ENCODE peak calls at places on chromosomes 11 and 22, in six cellular contexts. V, J, B, O, X and D are unnamed samples.

GRCh38 chr22:48945621-48946458 is 881.8 kb downstream of the BRD1 start:
- DNase-seq in X (no peak), J (peak), V (no peak), O (no peak), B (no peak), D (no peak)

GRCh38 chr11:132650969-132651720 is 881.2 kb downstream of the OPCML start:
- DNase-seq in X (no peak), V (no peak), B (no peak), J (no peak), O (no peak), D (no peak)

GRCh38 chr11:14645247-14645912 is 1.8 kb downstream of the PDE3B start:
- DNase-seq in J (peak), B (no peak), V (no peak), X (no peak), O (no peak), D (no peak)

GRCh38 chr22:24878969-24879368 is 67.5 kb downstream of the LHFPL7 start:
- DNase-seq in J (no peak), V (no peak), O (no peak), B (no peak), X (no peak), D (no peak)

GRCh38 chr11:8533332-8533731 is 60.7 kb downstream of the STK33 start:
- DNase-seq in X (no peak), J (no peak), O (peak), V (no peak), B (no peak), D (no peak)

GRCh38 chr11:111438846-111439520 is 59.9 kb upstream of the POU2AF1 start:
- DNase-seq in X (no peak), B (no peak), V (no peak), J (no peak), O (no peak), D (no peak)

GRCh38 chr11:47271961-47272661 is 2.2 kb downstream of the MADD start:
- DNase-seq in V (no peak), O (no peak), B (no peak), J (no peak), X (no peak), D (no peak)

GRCh38 chr22:47388331-47388730 is 625.9 kb downstream of the TBC1D22A start:
- DNase-seq in X (no peak), V (no peak), O (no peak), B (no peak), J (no peak), D (no peak)

GRCh38 chr11:130737866-130738431 is 178.3 kb downstream of the SNX19 start:
- DNase-seq in J (no peak), B (no peak), X (no peak), V (no peak), O (no peak), D (no peak)

GRCh38 chr11:69513196-69513595 is 31.7 kb downstream of the LINC01488 start:
- DNase-seq in X (no peak), V (no peak), O (no peak), J (no peak), B (no peak), D (no peak)

GRCh38 chr11:82902086-82902485 is 550 bp downstream of the DDIAS start:
- DNase-seq in B (peak), O (no peak), V (no peak), J (no peak), X (no peak), D (no peak)

GRCh38 chr11:84543367-84544159 is 1083.6 kb downstream of the DLG2 start:
- DNase-seq in X (peak), B (no peak), O (no peak), J (no peak), V (no peak), D (peak)

GRCh38 chr22:22955866-22956535 is 68.4 kb downstream of the IGLL5 start:
- DNase-seq in V (peak), B (peak), O (no peak), J (peak), X (no peak), D (peak)

GRCh38 chr22:23036684-23037428 is 33.5 kb upstream of the GNAZ start:
- DNase-seq in V (no peak), O (no peak), B (peak), X (no peak), J (peak), D (no peak)

GRCh38 chr11:76164861-76165751 is 41.2 kb downstream of the WNT11 start:
- DNase-seq in B (no peak), X (no peak), O (no peak), V (no peak), J (no peak), D (no peak)

GRCh38 chr11:20154381-20154780 is 5.9 kb downstream of the DBX1 start:
- DNase-seq in X (no peak), B (no peak), V (no peak), J (no peak), O (no peak), D (no peak)

GRCh38 chr22:43919106-43919965 is 4.3 kb upstream of the PNPLA3 start:
- DNase-seq in V (no peak), X (no peak), B (no peak), J (no peak), O (no peak), D (no peak)

GRCh38 chr22:45425101-45425500 is 11.6 kb downstream of the RIBC2 start:
- DNase-seq in X (no peak), J (no peak), B (no peak), O (no peak), V (no peak), D (no peak)

GRCh38 chr11:65266210-65266609 is 4.4 kb downstream of the POLA2 start:
- DNase-seq in B (peak), X (no peak), O (no peak), V (no peak), J (no peak), D (no peak)

GRCh38 chr11:396511-396947 is 2.5 kb downstream of the PKP3 start:
- DNase-seq in V (no peak), X (no peak), B (no peak), J (peak), O (no peak), D (no peak)

GRCh38 chr11:75655619-75656018 is 13.2 kb downstream of the MAP6 start:
- DNase-seq in X (no peak), V (no peak), B (no peak), J (no peak), O (no peak), D (no peak)

GRCh38 chr11:81039916-81040530 is 1599.2 kb upstream of the TENM4 start:
- DNase-seq in B (no peak), J (peak), V (no peak), O (no peak), X (no peak), D (no peak)

GRCh38 chr22:23286296-23286695 is 106.0 kb downstream of the BCR start:
- DNase-seq in J (no peak), X (no peak), V (no peak), O (no peak), B (peak), D (no peak)

GRCh38 chr11:132177106-132177505 is 806.7 kb downstream of the NTM start:
- DNase-seq in X (no peak), J (peak), O (no peak), B (no peak), V (no peak), D (peak)

GRCh38 chr11:2132874-2133480 is 6.2 kb downstream of the IGF2 start:
- DNase-seq in V (no peak), X (no peak), J (no peak), O (no peak), B (no peak), D (no peak)

GRCh38 chr11:66048525-66049313 is at the start of gene GAL3ST3:
- DNase-seq in B (no peak), X (no peak), O (no peak), J (no peak), V (no peak), D (no peak)

GRCh38 chr11:126387856-126388255 is 32.4 kb downstream of the ST3GAL4 start:
- DNase-seq in J (no peak), B (no peak), O (no peak), V (no peak), X (no peak), D (no peak)

GRCh38 chr11:68386331-68386978 is 74.1 kb downstream of the LRP5 start:
- DNase-seq in O (no peak), X (no peak), J (no peak), V (peak), B (no peak), D (no peak)

GRCh38 chr11:47099213-47099917 is 77.3 kb downstream of the ARFGAP2 start:
- DNase-seq in O (no peak), X (no peak), V (no peak), J (peak), B (no peak), D (no peak)

GRCh38 chr11:27362032-27362431 is 983 bp downstream of the CCDC34 start:
- DNase-seq in O (no peak), J (no peak), B (no peak), V (no peak), X (no peak), D (no peak)

GRCh38 chr11:3824714-3825472 is 15.9 kb downstream of the RHOG start:
- DNase-seq in O (no peak), X (peak), J (peak), V (no peak), B (peak), D (peak)

GRCh38 chr11:66652651-66653050 is 14.1 kb downstream of the RBM4 start:
- DNase-seq in X (no peak), J (no peak), V (no peak), B (no peak), O (no peak), D (no peak)

GRCh38 chr22:21455334-21456089 is 11.7 kb upstream of the TMEM191C start:
- DNase-seq in X (no peak), B (no peak), O (no peak), J (no peak), V (no peak), D (no peak)

GRCh38 chr11:33533668-33534067 is 167.0 kb downstream of the C11orf91 start:
- DNase-seq in V (no peak), O (no peak), X (no peak), J (peak), B (no peak), D (no peak)

GRCh38 chr11:33532257-33532656 is 168.4 kb downstream of the C11orf91 start:
- DNase-seq in J (no peak), X (no peak), B (peak), V (no peak), O (no peak), D (no peak)

GRCh38 chr11:33536178-33536577 is 164.4 kb downstream of the C11orf91 start:
- DNase-seq in X (no peak), B (no peak), V (no peak), J (no peak), O (no peak), D (no peak)

GRCh38 chr11:33532720-33533119 is 167.9 kb downstream of the C11orf91 start:
- DNase-seq in X (no peak), J (no peak), V (no peak), B (no peak), O (no peak), D (no peak)

GRCh38 chr11:33534575-33534974 is 166.1 kb downstream of the C11orf91 start:
- DNase-seq in O (no peak), J (no peak), B (no peak), X (no peak), V (no peak), D (no peak)
- TF ChIP-seq ZNF274 in O (no peak), J (no peak), B (no peak), X (no peak), V (no peak), D (no peak)

GRCh38 chr11:59144096-59144495 is 1.4 kb downstream of the FAM111A start:
- DNase-seq in B (no peak), X (no peak), J (no peak), V (no peak), O (no peak), D (no peak)
- H3K4me3 ChIP-seq in B (peak), X (no peak), J (no peak), V (peak), O (peak), D (no peak)

GRCh38 chr22:38313384-38313955 is 3.8 kb downstream of the CSNK1E start:
- DNase-seq in J (no peak), V (no peak), B (no peak), X (no peak), O (peak), D (no peak)
- H3K9ac ChIP-seq in J (peak), V (no peak), B (no peak), X (peak), O (peak), D (peak)

GRCh38 chr11:18457435-18457834 is 1.8 kb downstream of the LDHAL6A start:
- DNase-seq in O (no peak), V (peak), X (no peak), J (peak), B (no peak), D (no peak)
- TF ChIP-seq ZNF274 in O (no peak), V (no peak), X (no peak), J (no peak), B (no peak), D (no peak)

DNA sequence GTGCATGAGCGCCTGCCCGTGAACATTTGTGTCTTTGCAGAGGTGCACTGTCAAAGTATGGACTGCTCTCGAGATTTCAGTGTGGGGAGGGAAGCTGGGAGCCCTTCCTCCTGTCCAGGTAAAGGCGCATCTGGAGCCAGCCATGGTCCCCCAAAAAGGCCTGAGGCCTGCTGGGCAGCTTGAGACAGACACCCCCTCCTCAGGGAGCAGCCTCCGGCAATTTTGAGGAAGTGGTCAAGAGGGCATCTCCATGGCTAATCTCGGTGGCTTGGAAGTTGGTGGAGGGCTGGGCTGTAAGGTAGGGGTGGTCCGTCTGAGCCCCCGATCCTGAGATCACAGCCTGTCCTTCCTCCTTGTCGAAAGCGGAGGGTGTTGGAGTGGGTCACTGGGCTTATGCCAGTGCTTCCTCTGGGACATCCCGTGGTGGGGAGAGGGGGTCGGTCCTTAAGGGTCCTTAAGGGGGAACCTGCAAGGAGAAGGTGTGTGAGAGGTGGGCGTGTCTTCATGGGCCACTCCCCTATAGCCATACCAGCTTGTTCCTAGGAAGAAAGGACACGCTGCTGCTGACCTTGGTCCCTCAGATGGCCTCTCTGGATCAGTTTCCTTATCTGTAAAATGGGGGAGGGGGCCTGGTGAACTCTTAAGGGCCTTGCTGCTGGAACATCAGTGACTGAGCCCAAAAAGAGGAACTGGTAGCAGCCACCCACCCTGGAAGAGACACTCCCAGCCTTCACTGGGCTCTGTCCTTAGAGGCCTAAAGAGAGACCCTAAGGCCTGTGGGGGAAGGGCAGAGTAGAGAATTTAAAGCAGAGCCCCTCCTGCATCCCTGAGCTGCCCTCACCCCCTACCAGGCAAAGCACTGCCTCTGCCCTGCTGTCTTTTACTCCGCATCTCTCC is 2.6 kb downstream of the KCNC1 start:
- DNase-seq in B (no peak), X (no peak), V (no peak), O (no peak), J (no peak), D (no peak)
- H3K4me3 ChIP-seq in B (no peak), X (no peak), V (no peak), O (no peak), J (no peak), D (no peak)

DNA sequence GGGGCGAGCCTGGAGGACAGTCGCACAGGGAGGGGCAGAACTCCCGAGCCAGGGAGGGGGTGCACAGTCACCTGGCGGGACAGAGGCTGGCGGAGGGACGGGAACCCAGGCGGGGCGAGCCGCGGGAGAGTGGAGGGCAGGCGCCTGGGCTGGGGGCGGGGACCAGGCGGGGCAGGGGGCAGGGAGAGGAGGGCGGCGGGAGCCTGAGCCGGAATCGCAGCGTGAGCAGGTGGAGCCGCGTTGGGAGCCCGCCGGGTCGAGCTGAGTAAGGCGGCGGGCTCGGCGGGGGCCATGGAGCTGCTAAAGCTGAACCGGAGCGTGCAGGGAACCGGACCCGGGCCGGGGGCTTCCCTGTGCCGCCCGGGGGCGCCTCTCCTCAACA is at the start of gene CCKBR:
- DNase-seq in V (no peak), J (no peak), X (no peak), B (no peak), O (no peak), D (no peak)
- H3K9ac ChIP-seq in V (no peak), J (no peak), X (no peak), B (no peak), O (no peak), D (peak)

DNA sequence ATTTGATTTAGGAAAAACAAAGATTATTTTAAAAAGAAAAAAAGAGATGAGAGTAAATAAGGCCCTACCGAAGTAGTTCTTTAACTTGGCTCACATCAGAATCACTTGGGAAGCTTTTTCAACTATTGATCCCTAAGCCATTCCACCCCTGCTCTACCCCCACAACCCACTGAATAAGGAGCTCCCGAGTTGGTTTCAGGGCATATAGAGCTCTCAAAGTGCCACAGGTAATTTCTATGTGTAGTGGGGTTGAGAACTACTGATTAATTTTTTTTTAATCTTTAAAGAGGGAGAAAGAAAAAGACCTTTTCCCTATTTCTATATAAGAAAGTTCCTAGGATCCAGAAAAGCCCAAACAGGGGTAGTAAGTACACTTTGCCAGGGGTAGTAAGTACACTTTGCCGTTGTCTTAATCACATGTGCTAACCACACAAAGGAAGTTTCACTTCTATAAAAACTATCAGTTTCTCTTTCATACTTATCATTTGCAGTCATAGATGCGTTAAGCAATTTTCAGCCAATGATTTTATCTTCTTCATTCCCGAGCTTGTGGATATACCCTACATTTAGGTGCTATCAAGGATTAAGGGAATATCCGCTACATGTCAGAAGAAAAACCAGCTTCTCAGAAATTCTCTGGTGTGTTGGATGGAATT is 108.4 kb upstream of the ZC3H12C start:
- DNase-seq in J (no peak), X (no peak), B (no peak), V (no peak), O (peak), D (no peak)
- TF ChIP-seq ZNF274 in J (no peak), X (no peak), B (no peak), V (no peak), O (no peak), D (no peak)